ENCODE peak calls at places on chromosomes 13 and 19, in six cellular contexts. L is left ventricle myocardium superior; M is stimulated activated CD8-positive, alpha-beta memory T cell treated with anti-CD3 and anti-CD28 coated beads, Interleukin-4, amount 100 ng/mL, for 4 hours; Z is body of pancreas; P is Calu3; N is ecto neural progenitor cell. S is an unnamed sample.

GRCh38 chr13:80957019-80957650 is 616.2 kb upstream of the SPRY2 start:
- DNase-seq in L (no peak), M (no peak), Z (no peak), P (no peak), N (no peak), S (no peak)

GRCh38 chr13:75635621-75636338 is at the start of gene LMO7:
- DNase-seq in L (peak), M (no peak), Z (peak), P (peak), N (peak), S (peak)

GRCh38 chr13:112828082-112828699 is 138.4 kb downstream of the ATP11A start:
- DNase-seq in L (no peak), M (no peak), Z (no peak), P (no peak), N (no peak), S (no peak)

GRCh38 chr13:33441015-33441414 is 155.5 kb upstream of the STARD13 start:
- DNase-seq in L (no peak), M (no peak), Z (peak), P (peak), N (no peak), S (peak)

GRCh38 chr13:44719857-44720671 is 143.9 kb upstream of the TSC22D1 start:
- DNase-seq in L (no peak), M (no peak), Z (peak), P (no peak), N (no peak), S (peak)

GRCh38 chr19:35508129-35508528 is 5.3 kb downstream of the DMKN start:
- DNase-seq in L (no peak), M (no peak), Z (no peak), P (no peak), N (no peak), S (no peak)

GRCh38 chr13:29819157-29819556 is 31.3 kb downstream of the UBL3 start:
- DNase-seq in L (no peak), M (no peak), Z (no peak), P (no peak), N (no peak), S (no peak)

GRCh38 chr13:36965767-36966166 is 33.4 kb downstream of the ALG5 start:
- DNase-seq in L (no peak), M (no peak), Z (no peak), P (peak), N (no peak), S (no peak)

GRCh38 chr13:112616586-112617381 is 28.8 kb upstream of the TUBGCP3 start:
- DNase-seq in L (no peak), M (no peak), Z (peak), P (peak), N (peak), S (peak)

GRCh38 chr19:8451377-8451776 is 6.6 kb downstream of the HNRNPM start:
- DNase-seq in L (no peak), M (no peak), Z (no peak), P (no peak), N (no peak), S (no peak)

GRCh38 chr13:111919826-111920225 is 147.1 kb upstream of the SOX1 start:
- DNase-seq in L (no peak), M (no peak), Z (no peak), P (no peak), N (no peak), S (no peak)

GRCh38 chr13:110713981-110714797 is 689 bp downstream of the ING1 start:
- DNase-seq in L (peak), M (peak), Z (peak), P (no peak), N (peak), S (peak)

GRCh38 chr19:547117-547516 is 3.3 kb downstream of the GZMM start:
- DNase-seq in L (no peak), M (no peak), Z (no peak), P (no peak), N (no peak), S (no peak)

GRCh38 chr19:10730932-10731331 is 13.1 kb downstream of the DNM2 start:
- DNase-seq in L (peak), M (no peak), Z (no peak), P (no peak), N (no peak), S (no peak)

S was measured in Caki2.